ENCODE peak calls at places on chromosomes 4 and X, in seven cellular contexts. One of them, this sample, is unnamed.

GRCh38 chr4:89055157-89056080 is 1.6 kb downstream of the FAM13A start:
- DNase-seq in upper lobe of left lung: no peak
- DNase-seq in uterus: no peak
- DNase-seq in iPS DF 6.9: no peak
- DNase-seq in WERI-Rb-1: no peak
- DNase-seq in neural progenitor cell: peak
- DNase-seq in CD8-positive, alpha-beta memory T cell: no peak
- DNase-seq in this sample: no peak

GRCh38 chrX:18353931-18354368 is 538 bp downstream of the SCML2 start:
- DNase-seq in CD8-positive, alpha-beta memory T cell: no peak
- DNase-seq in WERI-Rb-1: peak
- DNase-seq in neural progenitor cell: peak
- DNase-seq in upper lobe of left lung: no peak
- DNase-seq in iPS DF 6.9: no peak
- DNase-seq in uterus: peak
- DNase-seq in this sample: peak

GRCh38 chrX:129961180-129962083 is 21.0 kb upstream of the BCORL1 start:
- DNase-seq in iPS DF 6.9: no peak
- DNase-seq in CD8-positive, alpha-beta memory T cell: peak
- DNase-seq in neural progenitor cell: peak
- DNase-seq in upper lobe of left lung: peak
- DNase-seq in uterus: no peak
- DNase-seq in WERI-Rb-1: no peak
- DNase-seq in this sample: peak

GRCh38 chr4:106522839-106523238 is 154.3 kb upstream of the GIMD1 start:
- DNase-seq in iPS DF 6.9: no peak
- DNase-seq in upper lobe of left lung: no peak
- DNase-seq in uterus: no peak
- DNase-seq in neural progenitor cell: peak
- DNase-seq in WERI-Rb-1: peak
- DNase-seq in CD8-positive, alpha-beta memory T cell: no peak
- DNase-seq in this sample: no peak

GRCh38 chr4:1842993-1843448 is 12.9 kb downstream of the LETM1 start:
- DNase-seq in neural progenitor cell: no peak
- DNase-seq in WERI-Rb-1: no peak
- DNase-seq in CD8-positive, alpha-beta memory T cell: no peak
- DNase-seq in uterus: peak
- DNase-seq in iPS DF 6.9: no peak
- DNase-seq in upper lobe of left lung: no peak
- DNase-seq in this sample: no peak

GRCh38 chr4:17189322-17189721 is 290.9 kb upstream of the LDB2 start:
- DNase-seq in neural progenitor cell: no peak
- DNase-seq in iPS DF 6.9: no peak
- DNase-seq in CD8-positive, alpha-beta memory T cell: no peak
- DNase-seq in WERI-Rb-1: no peak
- DNase-seq in uterus: peak
- DNase-seq in upper lobe of left lung: no peak
- DNase-seq in this sample: no peak

GRCh38 chr4:78190595-78190994 is 133.5 kb downstream of the FRAS1 start:
- DNase-seq in CD8-positive, alpha-beta memory T cell: no peak
- DNase-seq in iPS DF 6.9: no peak
- DNase-seq in uterus: no peak
- DNase-seq in WERI-Rb-1: no peak
- DNase-seq in upper lobe of left lung: no peak
- DNase-seq in neural progenitor cell: no peak
- DNase-seq in this sample: no peak

GRCh38 chr4:2492970-2493369 is 24.1 kb downstream of the RNF4 start:
- DNase-seq in iPS DF 6.9: no peak
- DNase-seq in WERI-Rb-1: no peak
- DNase-seq in CD8-positive, alpha-beta memory T cell: no peak
- DNase-seq in uterus: no peak
- DNase-seq in upper lobe of left lung: no peak
- DNase-seq in neural progenitor cell: no peak
- DNase-seq in this sample: no peak

GRCh38 chr4:147019061-147019460 is 73.4 kb upstream of the TTC29 start:
- DNase-seq in uterus: peak
- DNase-seq in neural progenitor cell: peak
- DNase-seq in CD8-positive, alpha-beta memory T cell: peak
- DNase-seq in WERI-Rb-1: peak
- DNase-seq in upper lobe of left lung: peak
- DNase-seq in iPS DF 6.9: no peak
- DNase-seq in this sample: peak

DNA sequence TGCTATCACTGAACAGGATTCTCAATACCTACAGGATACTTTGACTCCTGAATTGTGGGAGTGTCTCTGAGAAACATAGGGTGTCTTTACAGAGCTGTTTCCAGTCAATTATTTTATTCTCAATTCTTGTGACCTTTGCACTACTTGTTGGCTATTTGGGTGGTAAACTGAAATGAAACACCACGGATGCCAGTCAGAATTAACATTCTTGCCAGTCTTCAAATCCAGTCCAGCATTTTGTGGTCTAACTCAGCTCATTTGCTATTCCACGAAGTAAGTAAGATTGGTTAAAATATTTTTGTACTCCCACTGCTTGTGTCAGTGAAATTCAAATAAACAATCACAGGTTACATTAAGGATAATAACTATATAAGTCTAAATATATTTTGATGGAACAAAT is 197.9 kb downstream of the ANKRD50 start:
- DNase-seq in uterus: no peak
- DNase-seq in upper lobe of left lung: no peak
- DNase-seq in CD8-positive, alpha-beta memory T cell: no peak
- DNase-seq in iPS DF 6.9: no peak
- DNase-seq in WERI-Rb-1: no peak
- DNase-seq in neural progenitor cell: no peak
- DNase-seq in this sample: no peak
- H3K27ac ChIP-seq in uterus: no peak
- H3K27ac ChIP-seq in upper lobe of left lung: no peak
- H3K27ac ChIP-seq in CD8-positive, alpha-beta memory T cell: no peak
- H3K27ac ChIP-seq in iPS DF 6.9: no peak
- H3K27ac ChIP-seq in WERI-Rb-1: no peak
- H3K27ac ChIP-seq in neural progenitor cell: no peak
- H3K27ac ChIP-seq in this sample: no peak

GRCh38 chr4:85591361-85592098 is 116.6 kb downstream of the ARHGAP24 start:
- DNase-seq in WERI-Rb-1: no peak
- DNase-seq in iPS DF 6.9: no peak
- DNase-seq in neural progenitor cell: no peak
- DNase-seq in upper lobe of left lung: no peak
- DNase-seq in CD8-positive, alpha-beta memory T cell: no peak
- DNase-seq in uterus: no peak
- DNase-seq in this sample: no peak

GRCh38 chr4:85598936-85599335 is 124.0 kb downstream of the ARHGAP24 start:
- DNase-seq in CD8-positive, alpha-beta memory T cell: no peak
- DNase-seq in uterus: no peak
- DNase-seq in neural progenitor cell: peak
- DNase-seq in upper lobe of left lung: no peak
- DNase-seq in WERI-Rb-1: no peak
- DNase-seq in iPS DF 6.9: no peak
- DNase-seq in this sample: no peak

GRCh38 chr4:85595098-85595775 is 120.3 kb downstream of the ARHGAP24 start:
- DNase-seq in uterus: no peak
- DNase-seq in CD8-positive, alpha-beta memory T cell: no peak
- DNase-seq in WERI-Rb-1: no peak
- DNase-seq in neural progenitor cell: no peak
- DNase-seq in iPS DF 6.9: no peak
- DNase-seq in upper lobe of left lung: no peak
- DNase-seq in this sample: no peak

GRCh38 chr4:85600501-85600900 is 125.6 kb downstream of the ARHGAP24 start:
- DNase-seq in upper lobe of left lung: no peak
- DNase-seq in neural progenitor cell: no peak
- DNase-seq in uterus: no peak
- DNase-seq in iPS DF 6.9: no peak
- DNase-seq in CD8-positive, alpha-beta memory T cell: no peak
- DNase-seq in WERI-Rb-1: no peak
- DNase-seq in this sample: no peak

DNA sequence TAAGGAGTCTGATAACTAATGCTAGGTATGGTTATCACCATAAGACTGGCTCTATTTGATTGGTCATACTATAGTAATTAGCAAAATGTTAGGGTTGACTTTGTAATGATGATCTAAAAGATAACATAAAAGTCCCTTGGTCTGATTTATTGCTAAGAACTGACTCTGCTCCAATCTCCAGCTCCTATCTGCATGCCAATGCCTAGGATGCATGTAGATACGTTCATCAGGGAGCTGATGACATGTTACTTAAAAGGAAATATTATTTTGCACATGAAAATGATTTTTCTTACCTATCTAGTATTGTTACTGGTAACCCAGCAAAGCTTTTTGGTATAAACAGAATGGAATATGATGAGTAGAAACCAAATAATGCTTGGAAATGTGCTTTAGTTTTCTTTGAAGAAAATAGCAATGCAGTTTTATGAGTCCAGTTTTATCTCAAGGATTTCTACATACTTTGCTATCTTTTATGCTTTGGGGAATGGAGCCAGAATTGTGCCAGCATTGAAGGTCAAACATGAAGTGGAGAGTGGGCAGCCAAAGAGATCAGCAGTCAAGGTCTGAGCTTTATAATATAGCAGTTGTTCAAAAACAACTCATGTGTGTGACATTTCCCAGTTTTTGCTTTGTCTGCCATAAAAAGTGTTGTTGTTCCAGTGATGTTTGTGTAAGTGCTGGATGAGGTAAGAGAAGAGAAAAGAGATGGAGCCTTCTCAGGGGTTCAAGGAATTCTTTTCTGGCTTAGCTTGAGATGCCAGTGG is 121.0 kb downstream of the ARHGAP24 start:
- DNase-seq in upper lobe of left lung: no peak
- DNase-seq in CD8-positive, alpha-beta memory T cell: no peak
- DNase-seq in uterus: no peak
- DNase-seq in neural progenitor cell: no peak
- DNase-seq in WERI-Rb-1: no peak
- DNase-seq in iPS DF 6.9: no peak
- DNase-seq in this sample: no peak
- H3K27ac ChIP-seq in upper lobe of left lung: no peak
- H3K27ac ChIP-seq in CD8-positive, alpha-beta memory T cell: no peak
- H3K27ac ChIP-seq in uterus: no peak
- H3K27ac ChIP-seq in neural progenitor cell: no peak
- H3K27ac ChIP-seq in WERI-Rb-1: no peak
- H3K27ac ChIP-seq in iPS DF 6.9: no peak
- H3K27ac ChIP-seq in this sample: no peak

GRCh38 chr4:173041482-173041881 is 127.1 kb upstream of the GALNT7 start:
- DNase-seq in iPS DF 6.9: no peak
- DNase-seq in uterus: no peak
- DNase-seq in upper lobe of left lung: no peak
- DNase-seq in WERI-Rb-1: no peak
- DNase-seq in CD8-positive, alpha-beta memory T cell: no peak
- DNase-seq in neural progenitor cell: no peak
- DNase-seq in this sample: no peak

GRCh38 chr4:173040200-173040599 is 128.4 kb upstream of the GALNT7 start:
- DNase-seq in CD8-positive, alpha-beta memory T cell: no peak
- DNase-seq in WERI-Rb-1: peak
- DNase-seq in uterus: no peak
- DNase-seq in upper lobe of left lung: peak
- DNase-seq in neural progenitor cell: peak
- DNase-seq in iPS DF 6.9: no peak
- DNase-seq in this sample: no peak

GRCh38 chr4:173046818-173047217 is 121.8 kb upstream of the GALNT7 start:
- DNase-seq in neural progenitor cell: no peak
- DNase-seq in iPS DF 6.9: no peak
- DNase-seq in upper lobe of left lung: no peak
- DNase-seq in CD8-positive, alpha-beta memory T cell: no peak
- DNase-seq in uterus: no peak
- DNase-seq in WERI-Rb-1: peak
- DNase-seq in this sample: no peak

GRCh38 chr4:173046144-173046543 is 122.5 kb upstream of the GALNT7 start:
- DNase-seq in WERI-Rb-1: no peak
- DNase-seq in neural progenitor cell: no peak
- DNase-seq in upper lobe of left lung: no peak
- DNase-seq in iPS DF 6.9: no peak
- DNase-seq in uterus: no peak
- DNase-seq in CD8-positive, alpha-beta memory T cell: no peak
- DNase-seq in this sample: no peak

DNA sequence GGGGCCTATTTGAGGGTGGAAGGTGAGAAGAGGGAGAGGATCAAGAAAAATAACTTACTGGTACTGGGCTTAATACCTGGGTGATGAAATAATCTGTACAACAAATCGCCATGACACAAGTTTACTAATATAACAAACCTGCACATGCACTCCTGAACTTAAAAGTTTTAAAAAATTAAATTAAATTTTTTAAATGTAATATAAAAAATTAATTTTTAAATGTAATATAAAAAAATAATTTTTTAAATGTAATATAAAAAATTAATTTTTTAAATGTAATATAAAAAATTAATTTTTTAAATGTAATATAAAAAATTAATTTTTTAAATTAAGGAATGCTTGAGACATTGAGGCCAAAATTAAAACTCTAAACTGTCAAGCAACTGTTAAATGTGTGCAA is 124.3 kb upstream of the GALNT7 start:
- DNase-seq in uterus: no peak
- DNase-seq in neural progenitor cell: no peak
- DNase-seq in CD8-positive, alpha-beta memory T cell: no peak
- DNase-seq in upper lobe of left lung: no peak
- DNase-seq in iPS DF 6.9: no peak
- DNase-seq in WERI-Rb-1: no peak
- DNase-seq in this sample: no peak
- H3K27ac ChIP-seq in uterus: no peak
- H3K27ac ChIP-seq in neural progenitor cell: no peak
- H3K27ac ChIP-seq in CD8-positive, alpha-beta memory T cell: no peak
- H3K27ac ChIP-seq in upper lobe of left lung: no peak
- H3K27ac ChIP-seq in iPS DF 6.9: no peak
- H3K27ac ChIP-seq in WERI-Rb-1: no peak
- H3K27ac ChIP-seq in this sample: no peak

GRCh38 chr4:38005637-38006036 is 45.4 kb downstream of the PTTG2 start:
- DNase-seq in uterus: no peak
- DNase-seq in neural progenitor cell: no peak
- DNase-seq in CD8-positive, alpha-beta memory T cell: no peak
- DNase-seq in iPS DF 6.9: no peak
- DNase-seq in upper lobe of left lung: no peak
- DNase-seq in WERI-Rb-1: no peak
- DNase-seq in this sample: no peak

GRCh38 chr4:38009949-38010348 is 49.8 kb downstream of the PTTG2 start:
- DNase-seq in upper lobe of left lung: no peak
- DNase-seq in CD8-positive, alpha-beta memory T cell: no peak
- DNase-seq in neural progenitor cell: no peak
- DNase-seq in iPS DF 6.9: no peak
- DNase-seq in uterus: no peak
- DNase-seq in WERI-Rb-1: no peak
- DNase-seq in this sample: no peak

GRCh38 chr4:38008493-38009120 is 48.4 kb downstream of the PTTG2 start:
- DNase-seq in WERI-Rb-1: no peak
- DNase-seq in neural progenitor cell: no peak
- DNase-seq in CD8-positive, alpha-beta memory T cell: no peak
- DNase-seq in iPS DF 6.9: no peak
- DNase-seq in upper lobe of left lung: no peak
- DNase-seq in uterus: no peak
- DNase-seq in this sample: no peak

GRCh38 chr4:38009421-38009820 is 49.2 kb downstream of the PTTG2 start:
- DNase-seq in uterus: no peak
- DNase-seq in neural progenitor cell: no peak
- DNase-seq in upper lobe of left lung: no peak
- DNase-seq in CD8-positive, alpha-beta memory T cell: no peak
- DNase-seq in WERI-Rb-1: no peak
- DNase-seq in iPS DF 6.9: no peak
- DNase-seq in this sample: no peak

DNA sequence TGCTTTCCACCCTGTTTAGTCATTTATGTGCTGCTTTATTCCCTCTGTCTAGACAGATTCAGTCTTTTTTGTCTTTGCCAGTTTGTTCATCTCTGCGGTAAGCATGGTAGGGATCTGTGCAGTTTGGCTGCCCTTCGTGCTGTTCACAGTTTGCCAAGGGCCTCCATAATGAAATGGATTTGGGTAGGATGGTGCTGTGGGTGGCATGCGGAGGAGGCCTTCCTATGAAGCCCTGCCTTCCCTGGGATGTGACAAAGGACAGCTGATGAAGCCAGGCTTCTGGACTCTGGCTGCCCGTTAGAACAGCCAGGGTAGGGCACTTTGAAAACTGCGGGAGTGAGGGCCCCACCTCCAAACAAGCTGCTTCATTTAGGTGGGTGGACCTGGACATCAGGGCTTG is 47.4 kb downstream of the PTTG2 start:
- DNase-seq in CD8-positive, alpha-beta memory T cell: no peak
- DNase-seq in uterus: no peak
- DNase-seq in neural progenitor cell: no peak
- DNase-seq in WERI-Rb-1: no peak
- DNase-seq in upper lobe of left lung: no peak
- DNase-seq in iPS DF 6.9: no peak
- DNase-seq in this sample: no peak
- H3K27ac ChIP-seq in CD8-positive, alpha-beta memory T cell: no peak
- H3K27ac ChIP-seq in uterus: peak
- H3K27ac ChIP-seq in neural progenitor cell: no peak
- H3K27ac ChIP-seq in WERI-Rb-1: no peak
- H3K27ac ChIP-seq in upper lobe of left lung: no peak
- H3K27ac ChIP-seq in iPS DF 6.9: no peak
- H3K27ac ChIP-seq in this sample: no peak